ENCODE peak calls at places on chromosome 21, in nine cellular contexts. N is astrocyte of the spinal cord; X is activated effector memory CD4-positive, alpha-beta T cell treated with Interleukin-2 at 50 U/mL for 16 hours; S is neural crest cell; V is mucosa of gallbladder; Y is activated T-cell treated with anti-CD3 and anti-CD28 coated beads for 1 hour; F is Right ventricle myocardium superior; L is NCI-H345; P is stimulated activated naive B cell treated with anti-CD40 and anti-IgM and Interleukin-4, amounts not matched to agents 10 μg/mL and 1 μg/mL and 100 μg/mL, for 72 hours. H is an unnamed sample.
A peak's percentile ranks its signal among the peaks of the same experiment; 100 is the strongest.

GRCh38 chr21:33843216-33843615 is 72.4 kb downstream of the ATP5PO start:
- DNase-seq in N (no peak), X (no peak), S (no peak), V (no peak), Y (no peak), F (peak; percentile 73), L (no peak), P (no peak), H (no peak)

GRCh38 chr21:27606422-27606821 is 639.5 kb upstream of the ADAMTS5 start:
- DNase-seq in N (no peak), X (no peak), S (no peak), V (no peak), Y (no peak), F (no peak), L (no peak), P (no peak), H (no peak)

GRCh38 chr21:42975886-42976608 is 1.7 kb downstream of the PKNOX1 start:
- DNase-seq in N (no peak), X (no peak), S (no peak), V (no peak), Y (no peak), F (no peak), L (no peak), P (no peak), H (no peak)

GRCh38 chr21:44513389-44514217 is 26.4 kb downstream of the KRTAP10-1 start:
- DNase-seq in N (no peak), X (no peak), S (no peak), V (no peak), Y (no peak), F (peak; percentile 22), L (peak; percentile 90), P (no peak), H (no peak)

GRCh38 chr21:30434033-30434631 is 4.1 kb downstream of the KRTAP13-4 start:
- DNase-seq in N (peak; percentile 1), X (no peak), S (peak; percentile 28), V (no peak), Y (no peak), F (no peak), L (peak; percentile 5), P (no peak), H (no peak)

GRCh38 chr21:45983981-45984551 is 2.5 kb downstream of the COL6A1 start:
- DNase-seq in N (no peak), X (no peak), S (no peak), V (no peak), Y (no peak), F (peak; percentile 79), L (peak; percentile 53), P (no peak), H (no peak)

GRCh38 chr21:34602061-34602460 is 12.9 kb downstream of the RCAN1 start:
- DNase-seq in N (no peak), X (no peak), S (no peak), V (no peak), Y (no peak), F (no peak), L (peak; percentile 38), P (no peak), H (no peak)

GRCh38 chr21:32412998-32413504 is 545 bp downstream of the EVA1C start:
- DNase-seq in N (peak; percentile 23), X (no peak), S (no peak), V (peak; percentile 45), Y (no peak), F (peak; percentile 65), L (no peak), P (no peak), H (no peak)